ENCODE peak calls at places on chromosome 6, in six cellular contexts. N, C, J, X, M and Z are unnamed samples.

GRCh38 chr6:20447157-20447556 is 45.5 kb downstream of the E2F3 start:
- DNase-seq in N (no peak), X (no peak), J (peak; percentile 33), M (no peak), C (no peak), Z (no peak)

GRCh38 chr6:163983601-163984445 is 569.3 kb downstream of the QKI start:
- DNase-seq in N (no peak), C (no peak), J (no peak), X (peak; percentile 47), M (no peak), Z (peak; percentile 40)

GRCh38 chr6:54980511-54981275 is 134.1 kb downstream of the FAM83B start:
- DNase-seq in N (no peak), M (peak; percentile 53), J (peak; percentile 98), X (no peak), C (no peak), Z (peak; percentile 85)

GRCh38 chr6:75272145-75272840 is 12.3 kb downstream of the TMEM30A start:
- DNase-seq in J (peak; percentile 84), M (peak; percentile 26), C (no peak), X (no peak), N (peak; percentile 17), Z (peak; percentile 75)

GRCh38 chr6:43055966-43056365 is 2.3 kb upstream of the CUL7 start:
- DNase-seq in J (no peak), M (no peak), C (no peak), X (no peak), N (no peak), Z (no peak)

GRCh38 chr6:32114853-32115252 is 5.7 kb upstream of the TNXB start:
- DNase-seq in J (no peak), N (no peak), X (no peak), M (peak; percentile 98), C (no peak), Z (no peak)

GRCh38 chr6:154986787-154987235 is 8.3 kb upstream of the TIAM2 start:
- DNase-seq in M (no peak), N (no peak), J (no peak), X (no peak), C (no peak), Z (peak; percentile 58)

GRCh38 chr6:49553353-49553752 is 2.9 kb downstream of the C6orf141 start:
- DNase-seq in C (no peak), N (no peak), X (no peak), J (no peak), M (peak; percentile 73), Z (peak; percentile 79)

GRCh38 chr6:5422321-5422915 is 161.1 kb downstream of the FARS2 start:
- DNase-seq in N (peak; percentile 35), J (peak; percentile 39), C (no peak), M (peak; percentile 70), X (peak; percentile 60), Z (peak; percentile 12)

GRCh38 chr6:70236304-70236703 is 66.6 kb downstream of the COL9A1 start:
- DNase-seq in J (no peak), C (no peak), N (no peak), X (no peak), M (no peak), Z (no peak)

GRCh38 chr6:131954775-131955107 is 3.6 kb upstream of the CCN2 start:
- DNase-seq in C (no peak), M (peak; percentile 31), N (no peak), J (peak; percentile 99), X (no peak), Z (peak; percentile 99)

GRCh38 chr6:142945446-142946180 is 637 bp upstream of the HIVEP2 start:
- DNase-seq in M (peak; percentile 83), X (peak; percentile 65), N (peak; percentile 68), C (peak; percentile 51), J (no peak), Z (no peak)

GRCh38 chr6:13611715-13612114 is 3.4 kb upstream of the NOL7 start:
- DNase-seq in J (no peak), X (no peak), C (no peak), M (no peak), N (no peak), Z (no peak)

GRCh38 chr6:56955171-56956155 is 556 bp downstream of the BEND6 start:
- DNase-seq in C (peak; percentile 81), X (peak; percentile 94), M (peak; percentile 94), J (peak; percentile 93), N (peak; percentile 71), Z (peak; percentile 80)

GRCh38 chr6:168355716-168356522 is 36.3 kb upstream of the DACT2 start:
- DNase-seq in M (peak; percentile 55), N (peak; percentile 36), J (no peak), C (peak; percentile 29), X (peak; percentile 72), Z (no peak)

GRCh38 chr6:165047952-165048351 is 261.5 kb downstream of the C6orf118 start:
- DNase-seq in N (no peak), J (no peak), M (no peak), X (no peak), C (no peak), Z (no peak)

GRCh38 chr6:28443112-28443773 is at the start of gene ZSCAN23:
- DNase-seq in J (peak; percentile 90), N (peak; percentile 91), X (peak; percentile 89), C (peak; percentile 68), M (peak; percentile 95), Z (peak; percentile 88)

GRCh38 chr6:24583463-24584389 is 62.3 kb downstream of the KIAA0319 start:
- DNase-seq in J (peak; percentile 48), C (peak; percentile 63), M (peak; percentile 74), N (peak; percentile 69), X (peak; percentile 79), Z (peak; percentile 71)

GRCh38 chr6:68891419-68891818 is 256.3 kb downstream of the ADGRB3 start:
- DNase-seq in X (no peak), M (peak; percentile 4), N (no peak), C (no peak), J (peak; percentile 13), Z (peak; percentile 22)

GRCh38 chr6:154343473-154344308 is 12.9 kb downstream of the IPCEF1 start:
- DNase-seq in N (peak; percentile 5), C (no peak), J (peak; percentile 28), X (peak; percentile 46), M (peak; percentile 79), Z (peak; percentile 57)

GRCh38 chr6:17740559-17741220 is 34.0 kb upstream of the NUP153 start:
- DNase-seq in J (no peak), C (no peak), X (no peak), M (peak; percentile 16), N (peak; percentile 30), Z (no peak)

GRCh38 chr6:127129281-127129680 is 10.8 kb downstream of the RSPO3 start:
- DNase-seq in M (no peak), J (no peak), C (no peak), X (no peak), N (no peak), Z (no peak)
- H3K27ac ChIP-seq in M (no peak overlapping the region), J (no peak overlapping the region), C (no peak overlapping the region), X (no peak overlapping the region), N (no peak overlapping the region), Z (no peak overlapping the region)

GRCh38 chr6:133956413-133957049 is 3.5 kb downstream of the TBPL1 start:
- DNase-seq in X (no peak), J (no peak), C (no peak), M (no peak), N (no peak), Z (no peak)

GRCh38 chr6:133957780-133958242 is 4.8 kb downstream of the TBPL1 start:
- DNase-seq in J (no peak), X (no peak), C (no peak), N (no peak), M (no peak), Z (no peak)

GRCh38 chr6:133953634-133954415 is 801 bp downstream of the TBPL1 start:
- DNase-seq in X (peak; percentile 29), J (no peak), C (no peak), N (peak; percentile 16), M (peak; percentile 35), Z (no peak)

GRCh38 chr6:133955136-133955576 is 2.1 kb downstream of the TBPL1 start:
- DNase-seq in X (no peak), N (no peak), C (no peak), J (no peak), M (no peak), Z (no peak)

GRCh38 chr6:133955582-133956412 is 2.8 kb downstream of the TBPL1 start:
- DNase-seq in X (no peak), M (no peak), J (no peak), C (no peak), N (no peak), Z (no peak)
- H3K4me1 ChIP-seq in X (peaks cover 36% of the 10 kb centered on the region), M (peaks cover 23% of the 10 kb centered on the region), J (peaks cover 9% of the 10 kb centered on the region), C (peaks cover 5% of the 10 kb centered on the region), N (peaks cover 41% of the 10 kb centered on the region), Z (peaks cover 19% of the 10 kb centered on the region)

DNA sequence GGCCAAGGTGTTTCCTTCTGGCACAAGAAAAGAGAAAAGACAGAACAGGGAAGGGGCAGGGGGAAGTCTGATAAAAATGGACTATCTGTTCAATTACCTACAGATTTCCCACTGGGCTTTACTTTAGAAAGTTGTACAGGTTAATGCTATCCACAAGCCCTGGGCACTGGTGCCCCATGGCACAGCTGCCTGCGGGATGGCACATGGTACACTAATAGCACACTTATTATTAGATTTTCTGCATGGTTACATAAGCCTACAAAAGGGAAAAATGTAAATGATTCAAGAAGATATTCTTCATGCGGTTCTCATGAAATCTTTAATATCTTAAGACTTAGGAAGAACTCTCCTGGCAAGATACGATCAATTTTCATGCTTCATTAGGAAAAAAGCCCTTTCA is 137.4 kb downstream of the GMPR start:
- DNase-seq in M (no peak), J (no peak), C (no peak), X (no peak), N (no peak), Z (no peak)
- H3K4me2 ChIP-seq in M (no peak overlapping the region), J (no peak overlapping the region), C (no peak overlapping the region), X (no peak overlapping the region), N (no peak overlapping the region), Z (no peak overlapping the region)

GRCh38 chr6:137240168-137240567 is 21.0 kb upstream of the IFNGR1 start:
- DNase-seq in X (no peak), M (peak; percentile 91), J (peak; percentile 97), N (no peak), C (no peak), Z (peak; percentile 56)

GRCh38 chr6:137234505-137234863 is 15.3 kb upstream of the IFNGR1 start:
- DNase-seq in M (no peak), N (peak; percentile 39), C (no peak), J (no peak), X (no peak), Z (no peak)

GRCh38 chr6:137236581-137237355 is 17.6 kb upstream of the IFNGR1 start:
- DNase-seq in M (no peak), J (no peak), C (no peak), N (no peak), X (no peak), Z (peak; percentile 26)

GRCh38 chr6:137235686-137236085 is 16.5 kb upstream of the IFNGR1 start:
- DNase-seq in X (no peak), N (no peak), M (no peak), J (no peak), C (no peak), Z (no peak)

DNA sequence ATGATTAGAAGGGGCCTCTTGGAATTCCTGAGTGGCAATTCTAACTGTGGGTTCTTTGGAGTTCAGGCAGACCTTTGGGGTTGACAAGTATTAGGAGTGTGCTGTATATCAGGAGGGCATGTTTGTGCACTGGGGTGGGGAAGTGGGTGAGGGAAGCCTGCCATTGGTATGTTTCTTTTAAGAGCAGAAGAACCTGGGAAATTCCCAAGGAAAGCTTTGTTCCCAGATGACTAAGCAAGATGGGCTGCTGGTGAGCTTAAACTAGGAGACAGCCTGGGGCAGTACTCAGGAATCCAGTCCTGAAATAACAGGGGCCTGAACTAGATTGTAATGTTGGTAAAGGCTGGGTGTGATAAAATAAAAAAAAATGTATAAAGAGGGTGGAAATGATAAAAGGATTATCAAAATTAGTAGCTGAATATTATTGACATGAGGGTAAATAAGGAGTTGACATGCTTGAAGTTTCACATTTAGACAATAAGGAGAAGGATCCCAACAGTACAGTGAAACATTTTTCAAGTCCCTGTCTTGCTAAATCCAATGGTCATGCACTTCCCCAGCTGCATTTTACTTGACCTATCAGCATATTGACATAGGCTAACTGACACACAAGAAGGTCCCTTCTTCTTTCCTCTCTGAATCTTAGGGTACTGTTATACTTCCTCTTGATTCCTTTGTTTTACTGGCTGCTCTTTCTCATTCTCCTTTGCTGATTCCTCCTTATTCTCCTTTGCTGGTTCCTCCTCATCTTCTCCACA is 18.4 kb upstream of the IFNGR1 start:
- DNase-seq in J (peak; percentile 60), M (peak; percentile 73), X (no peak), N (no peak), C (no peak), Z (peak; percentile 85)
- H3K27ac ChIP-seq in J (no peak overlapping the region), M (peak overlapping the region; percentile 18), X (no peak overlapping the region), N (no peak overlapping the region), C (no peak overlapping the region), Z (peak overlapping the region; percentile 88)